ENCODE peak calls at places on chromosome 13, in ten cellular contexts. S is psoas muscle; I is stimulated activated CD8-positive, alpha-beta memory T cell treated with anti-CD3 and anti-CD28 coated beads, Interleukin-2, amount 100 ng/mL, for 48 hours; R is AG09319; Y is aorta; W is NCI-H1105; M is IMR-90; Z is HuH-7; A is effector CD4-positive, alpha-beta T cell; T is COR-L47. B is an unnamed sample.

GRCh38 chr13:64675256-64675892 is 2554.8 kb downstream of the PCDH9 start:
- DNase-seq in S (no peak), I (no peak), R (peak), Y (no peak), W (no peak), M (peak), Z (peak), A (no peak), T (no peak), B (no peak)

GRCh38 chr13:43822969-43823368 is 36.2 kb upstream of the ENOX1 start:
- DNase-seq in S (no peak), I (no peak), R (no peak), Y (no peak), W (no peak), M (no peak), Z (no peak), A (no peak), T (no peak), B (no peak)

GRCh38 chr13:95457294-95457693 is 95.2 kb upstream of the CLDN10 start:
- DNase-seq in S (no peak), I (no peak), R (no peak), Y (no peak), W (no peak), M (peak), Z (no peak), A (no peak), T (no peak), B (no peak)

GRCh38 chr13:27600712-27601111 is 19.6 kb downstream of the LNX2 start:
- DNase-seq in S (no peak), I (no peak), R (no peak), Y (no peak), W (no peak), M (no peak), Z (no peak), A (no peak), T (no peak), B (no peak)

GRCh38 chr13:112181336-112182051 is 114.5 kb downstream of the SOX1 start:
- DNase-seq in S (no peak), I (no peak), R (no peak), Y (no peak), W (no peak), M (no peak), Z (no peak), A (no peak), T (no peak), B (no peak)

GRCh38 chr13:54301085-54301484 is 1272.5 kb downstream of the OLFM4 start:
- DNase-seq in S (no peak), I (no peak), R (no peak), Y (no peak), W (no peak), M (no peak), Z (peak), A (no peak), T (no peak), B (no peak)

GRCh38 chr13:51821666-51822065 is 17.7 kb upstream of the DHRS12 start:
- DNase-seq in S (no peak), I (no peak), R (no peak), Y (no peak), W (no peak), M (no peak), Z (no peak), A (no peak), T (no peak), B (no peak)

GRCh38 chr13:40342461-40342860 is 324.0 kb downstream of the FOXO1 start:
- DNase-seq in S (no peak), I (no peak), R (no peak), Y (no peak), W (no peak), M (no peak), Z (no peak), A (no peak), T (no peak), B (no peak)

GRCh38 chr13:71021810-71022422 is 845.1 kb downstream of the DACH1 start:
- DNase-seq in S (no peak), I (no peak), R (no peak), Y (no peak), W (no peak), M (no peak), Z (no peak), A (no peak), T (no peak), B (no peak)

GRCh38 chr13:95643814-95644598 is 500 bp downstream of the DZIP1 start:
- DNase-seq in S (peak), I (no peak), R (no peak), Y (peak), W (peak), M (peak), Z (no peak), A (no peak), T (no peak), B (no peak)

GRCh38 chr13:63393112-63393511 is 1977.5 kb upstream of the PCDH20 start:
- DNase-seq in S (no peak), I (no peak), R (no peak), Y (no peak), W (no peak), M (peak), Z (no peak), A (no peak), T (no peak), B (no peak)

GRCh38 chr13:36907266-36907665 is 12.8 kb downstream of the SMAD9 start:
- DNase-seq in S (no peak), I (no peak), R (no peak), Y (no peak), W (no peak), M (no peak), Z (no peak), A (no peak), T (no peak), B (no peak)

B was measured in activated effector memory CD4-positive, alpha-beta T cell treated with Interleukin-2 at 50 U/mL for 16 hours.